ENCODE peak calls at places on chromosomes 12 and 14, in five cellular contexts. One of them, this sample, is unnamed.

GRCh38 chr12:104280111-104280510 is 23.4 kb upstream of the EID3 start:
- DNase-seq in GM12878: no peak
- DNase-seq in HCT116: no peak
- DNase-seq in HepG2: no peak
- DNase-seq in SK-N-SH: no peak
- DNase-seq in this sample: no peak

GRCh38 chr14:101590616-101591015 is 29.3 kb downstream of the DIO3 start:
- DNase-seq in GM12878: no peak
- DNase-seq in HCT116: no peak
- DNase-seq in HepG2: no peak
- DNase-seq in SK-N-SH: peak
- DNase-seq in this sample: no peak

GRCh38 chr14:82313889-82314288 is 780.2 kb upstream of the SEL1L start:
- DNase-seq in GM12878: no peak
- DNase-seq in HCT116: no peak
- DNase-seq in HepG2: no peak
- DNase-seq in SK-N-SH: no peak
- DNase-seq in this sample: no peak

GRCh38 chr14:61754627-61755381 is 7.4 kb upstream of the SNAPC1 start:
- DNase-seq in GM12878: no peak
- DNase-seq in HCT116: no peak
- DNase-seq in HepG2: no peak
- DNase-seq in SK-N-SH: no peak
- DNase-seq in this sample: no peak

GRCh38 chr12:130139971-130140547 is 22.2 kb upstream of the FZD10 start:
- DNase-seq in GM12878: no peak
- DNase-seq in HCT116: no peak
- DNase-seq in HepG2: no peak
- DNase-seq in SK-N-SH: no peak
- DNase-seq in this sample: no peak

GRCh38 chr12:49529409-49529808 is 9.4 kb upstream of the KCNH3 start:
- DNase-seq in GM12878: no peak
- DNase-seq in HCT116: no peak
- DNase-seq in HepG2: no peak
- DNase-seq in SK-N-SH: no peak
- DNase-seq in this sample: no peak

GRCh38 chr14:105939810-105940508 is 413.6 kb downstream of the TMEM121 start:
- DNase-seq in GM12878: no peak
- DNase-seq in HCT116: no peak
- DNase-seq in HepG2: no peak
- DNase-seq in SK-N-SH: no peak
- DNase-seq in this sample: no peak

GRCh38 chr12:56488041-56488955 is at the start of gene GLS2:
- DNase-seq in GM12878: peak
- DNase-seq in HCT116: no peak
- DNase-seq in HepG2: peak
- DNase-seq in SK-N-SH: peak
- DNase-seq in this sample: peak

GRCh38 chr12:51349026-51349425 is 2.5 kb upstream of the CELA1 start:
- DNase-seq in GM12878: no peak
- DNase-seq in HCT116: no peak
- DNase-seq in HepG2: no peak
- DNase-seq in SK-N-SH: no peak
- DNase-seq in this sample: no peak

GRCh38 chr12:13816394-13816793 is 165.0 kb downstream of the GRIN2B start:
- DNase-seq in GM12878: no peak
- DNase-seq in HCT116: no peak
- DNase-seq in HepG2: no peak
- DNase-seq in SK-N-SH: no peak
- DNase-seq in this sample: no peak

GRCh38 chr14:73231874-73232851 is 5.1 kb upstream of the PAPLN start:
- DNase-seq in GM12878: no peak
- DNase-seq in HCT116: no peak
- DNase-seq in HepG2: peak
- DNase-seq in SK-N-SH: peak
- DNase-seq in this sample: peak

GRCh38 chr14:94051779-94052178 is 25.6 kb downstream of the OTUB2 start:
- DNase-seq in GM12878: no peak
- DNase-seq in HCT116: no peak
- DNase-seq in HepG2: no peak
- DNase-seq in SK-N-SH: no peak
- DNase-seq in this sample: no peak

GRCh38 chr12:58341791-58342190 is 400.4 kb downstream of the ATP23 start:
- DNase-seq in GM12878: no peak
- DNase-seq in HCT116: no peak
- DNase-seq in HepG2: no peak
- DNase-seq in SK-N-SH: no peak
- DNase-seq in this sample: no peak

GRCh38 chr14:33805593-33805992 is 145.3 kb downstream of the EGLN3 start:
- DNase-seq in GM12878: no peak
- DNase-seq in HCT116: no peak
- DNase-seq in HepG2: no peak
- DNase-seq in SK-N-SH: no peak
- DNase-seq in this sample: no peak

GRCh38 chr14:80291099-80291498 is 79.8 kb upstream of the DIO2 start:
- DNase-seq in GM12878: no peak
- DNase-seq in HCT116: no peak
- DNase-seq in HepG2: no peak
- DNase-seq in SK-N-SH: no peak
- DNase-seq in this sample: no peak

GRCh38 chr12:56684745-56685369 is 3.2 kb downstream of the PTGES3 start:
- DNase-seq in GM12878: no peak
- DNase-seq in HCT116: no peak
- DNase-seq in HepG2: no peak
- DNase-seq in SK-N-SH: no peak
- DNase-seq in this sample: no peak

GRCh38 chr14:97536421-97536820 is 739.2 kb downstream of the VRK1 start:
- DNase-seq in GM12878: no peak
- DNase-seq in HCT116: no peak
- DNase-seq in HepG2: no peak
- DNase-seq in SK-N-SH: no peak
- DNase-seq in this sample: no peak

GRCh38 chr14:35332517-35333346 is 40.5 kb downstream of the PSMA6 start:
- DNase-seq in GM12878: no peak
- DNase-seq in HCT116: no peak
- DNase-seq in HepG2: no peak
- DNase-seq in SK-N-SH: peak
- DNase-seq in this sample: peak

GRCh38 chr12:76520348-76520747 is 39.2 kb downstream of the OSBPL8 start:
- DNase-seq in GM12878: no peak
- DNase-seq in HCT116: no peak
- DNase-seq in HepG2: no peak
- DNase-seq in SK-N-SH: no peak
- DNase-seq in this sample: peak

GRCh38 chr14:54104746-54105145 is 148.1 kb upstream of the BMP4 start:
- DNase-seq in GM12878: no peak
- DNase-seq in HCT116: no peak
- DNase-seq in HepG2: no peak
- DNase-seq in SK-N-SH: no peak
- DNase-seq in this sample: no peak

GRCh38 chr12:14167005-14167628 is 185.7 kb upstream of the GRIN2B start:
- DNase-seq in GM12878: no peak
- DNase-seq in HCT116: peak
- DNase-seq in HepG2: peak
- DNase-seq in SK-N-SH: peak
- DNase-seq in this sample: peak

GRCh38 chr14:60248697-60249314 is at the start of gene PPM1A:
- DNase-seq in GM12878: peak
- DNase-seq in HCT116: peak
- DNase-seq in HepG2: peak
- DNase-seq in SK-N-SH: peak
- DNase-seq in this sample: peak

GRCh38 chr12:40141996-40142395 is 36.1 kb upstream of the SLC2A13 start:
- DNase-seq in GM12878: no peak
- DNase-seq in HCT116: no peak
- DNase-seq in HepG2: no peak
- DNase-seq in SK-N-SH: no peak
- DNase-seq in this sample: no peak

GRCh38 chr12:107591095-107591375 is 94.6 kb upstream of the PWP1 start:
- DNase-seq in GM12878: no peak
- DNase-seq in HCT116: no peak
- DNase-seq in HepG2: no peak
- DNase-seq in SK-N-SH: no peak
- DNase-seq in this sample: no peak

GRCh38 chr14:71225108-71225507 is 317.8 kb downstream of the PCNX1 start:
- DNase-seq in GM12878: no peak
- DNase-seq in HCT116: no peak
- DNase-seq in HepG2: no peak
- DNase-seq in SK-N-SH: no peak
- DNase-seq in this sample: no peak

GRCh38 chr12:1833596-1834028 is 13.2 kb downstream of the LRTM2 start:
- DNase-seq in GM12878: no peak
- DNase-seq in HCT116: no peak
- DNase-seq in HepG2: no peak
- DNase-seq in SK-N-SH: no peak
- DNase-seq in this sample: no peak

GRCh38 chr12:87054225-87054624 is 798.0 kb upstream of the MGAT4C start:
- DNase-seq in GM12878: no peak
- DNase-seq in HCT116: no peak
- DNase-seq in HepG2: no peak
- DNase-seq in SK-N-SH: no peak
- DNase-seq in this sample: no peak

GRCh38 chr12:27924350-27925140 is 48.0 kb downstream of the PTHLH start:
- DNase-seq in GM12878: no peak
- DNase-seq in HCT116: no peak
- DNase-seq in HepG2: no peak
- DNase-seq in SK-N-SH: no peak
- DNase-seq in this sample: no peak

GRCh38 chr12:117854339-117855012 is 114.3 kb downstream of the KSR2 start:
- DNase-seq in GM12878: no peak
- DNase-seq in HCT116: no peak
- DNase-seq in HepG2: peak
- DNase-seq in SK-N-SH: peak
- DNase-seq in this sample: peak

GRCh38 chr14:99274346-99275221 is 2.6 kb upstream of the BCL11B start:
- DNase-seq in GM12878: no peak
- DNase-seq in HCT116: peak
- DNase-seq in HepG2: peak
- DNase-seq in SK-N-SH: peak
- DNase-seq in this sample: peak

GRCh38 chr14:31932675-31933074 is 144.4 kb upstream of the ARHGAP5 start:
- DNase-seq in GM12878: no peak
- DNase-seq in HCT116: no peak
- DNase-seq in HepG2: no peak
- DNase-seq in SK-N-SH: no peak
- DNase-seq in this sample: no peak

GRCh38 chr12:63420206-63420644 is 248.1 kb downstream of the DPY19L2 start:
- DNase-seq in GM12878: peak
- DNase-seq in HCT116: peak
- DNase-seq in HepG2: peak
- DNase-seq in SK-N-SH: peak
- DNase-seq in this sample: peak

GRCh38 chr12:113135178-113136127 is at the start of gene RASAL1:
- DNase-seq in GM12878: no peak
- DNase-seq in HCT116: peak
- DNase-seq in HepG2: peak
- DNase-seq in SK-N-SH: peak
- DNase-seq in this sample: peak

GRCh38 chr12:6772331-6772695 is at the start of gene LAG3:
- DNase-seq in GM12878: no peak
- DNase-seq in HCT116: no peak
- DNase-seq in HepG2: no peak
- DNase-seq in SK-N-SH: no peak
- DNase-seq in this sample: no peak

GRCh38 chr12:108804361-108804949 is 52.9 kb downstream of the SSH1 start:
- DNase-seq in GM12878: no peak
- DNase-seq in HCT116: no peak
- DNase-seq in HepG2: no peak
- DNase-seq in SK-N-SH: peak
- DNase-seq in this sample: no peak
- TF ChIP-seq JUND in GM12878: no peak
- TF ChIP-seq JUND in HCT116: no peak
- TF ChIP-seq JUND in HepG2: no peak
- TF ChIP-seq JUND in SK-N-SH: no peak
- TF ChIP-seq JUND in this sample: no peak

DNA sequence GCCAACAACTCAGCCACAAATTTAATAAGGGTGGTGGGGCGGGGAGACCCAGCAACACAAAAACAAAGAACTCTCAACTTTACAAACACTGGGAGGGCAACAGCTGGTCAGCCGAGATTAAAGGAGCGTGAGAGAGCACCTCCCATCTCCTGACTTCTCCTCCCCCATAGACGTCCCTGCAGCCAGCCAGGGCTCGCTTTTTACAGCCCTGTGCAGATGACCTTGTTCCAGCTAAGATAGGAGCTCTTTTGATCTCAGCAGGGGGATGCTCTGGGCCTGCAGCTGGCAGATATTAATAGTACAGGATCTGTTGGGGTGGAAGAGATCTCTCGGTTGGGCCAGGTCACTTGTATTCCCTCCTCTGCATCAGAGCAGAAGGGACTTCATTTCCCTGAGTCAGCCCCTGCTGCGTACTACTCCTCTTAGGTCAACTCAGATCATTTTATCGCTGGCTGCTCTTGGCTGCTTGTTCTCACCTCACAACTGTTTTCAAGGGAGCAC is 475.8 kb downstream of the RAD51B start:
- DNase-seq in GM12878: no peak
- DNase-seq in HCT116: peak
- DNase-seq in HepG2: peak
- DNase-seq in SK-N-SH: no peak
- DNase-seq in this sample: no peak
- TF ChIP-seq JUND in GM12878: no peak
- TF ChIP-seq JUND in HCT116: no peak
- TF ChIP-seq JUND in HepG2: no peak
- TF ChIP-seq JUND in SK-N-SH: no peak
- TF ChIP-seq JUND in this sample: no peak

DNA sequence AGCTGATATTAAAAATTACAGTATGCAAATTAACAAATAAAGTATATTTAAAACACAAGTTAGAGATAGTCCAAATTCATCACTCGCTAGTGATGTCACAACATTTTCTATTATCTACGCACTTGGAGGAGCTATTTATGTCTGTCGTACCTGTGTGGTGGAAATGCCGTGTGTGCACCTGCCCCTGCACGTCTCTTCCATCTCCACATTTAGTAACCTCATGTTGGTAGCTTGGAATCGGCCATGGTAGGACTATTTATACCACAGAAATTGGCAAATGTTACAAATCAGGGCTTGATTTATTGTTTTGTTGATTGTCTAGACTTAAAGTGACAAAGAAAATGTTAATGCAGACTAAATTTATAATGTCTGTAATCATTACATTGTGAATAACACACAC is 62.6 kb upstream of the NTF3 start:
- DNase-seq in GM12878: no peak
- DNase-seq in HCT116: no peak
- DNase-seq in HepG2: no peak
- DNase-seq in SK-N-SH: no peak
- DNase-seq in this sample: no peak
- TF ChIP-seq JUND in GM12878: no peak
- TF ChIP-seq JUND in HCT116: no peak
- TF ChIP-seq JUND in HepG2: no peak
- TF ChIP-seq JUND in SK-N-SH: no peak
- TF ChIP-seq JUND in this sample: no peak

DNA sequence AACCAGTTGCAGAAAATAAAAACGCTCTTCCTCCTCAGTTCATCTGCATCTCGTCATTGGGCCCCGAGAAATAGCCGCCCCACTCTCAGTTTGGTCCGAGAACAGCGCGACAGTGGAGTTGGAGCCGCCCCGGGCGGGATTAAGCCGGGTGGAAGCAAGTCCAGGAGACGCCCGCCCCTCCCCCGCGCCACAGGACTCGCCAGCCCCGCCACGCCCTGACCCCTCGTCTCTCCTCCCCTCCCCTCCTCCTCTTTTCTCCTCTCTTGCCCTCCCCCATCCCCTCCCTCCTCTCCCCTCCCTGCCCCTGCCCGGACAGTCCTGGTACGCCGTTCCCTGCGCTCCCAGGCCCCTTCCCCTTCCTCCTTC is 83.8 kb downstream of the TNFAIP2 start:
- DNase-seq in GM12878: no peak
- DNase-seq in HCT116: no peak
- DNase-seq in HepG2: no peak
- DNase-seq in SK-N-SH: peak
- DNase-seq in this sample: peak
- TF ChIP-seq JUND in GM12878: no peak
- TF ChIP-seq JUND in HCT116: no peak
- TF ChIP-seq JUND in HepG2: no peak
- TF ChIP-seq JUND in SK-N-SH: no peak
- TF ChIP-seq JUND in this sample: no peak